ENCODE peak calls at places on chromosome 16, in nine cellular contexts. Z is mammary epithelial cell, U is naive B cell, S is ACHN, D is skeletal muscle cell, K is neural crest cell, P is NCI-H1694 treated with DMSO at 0.1 percent for 48 hours, X is RPMI8226, J is A673. T is an unnamed sample.

GRCh38 chr16:14307623-14308356 is 236.7 kb downstream of the MRTFB start:
- DNase-seq in X (peak), K (no peak), P (no peak), J (no peak), Z (peak), U (no peak), S (peak), D (no peak), T (peak)

GRCh38 chr16:15953929-15954813 is 4.8 kb downstream of the ABCC1 start:
- DNase-seq in S (no peak), J (no peak), P (no peak), K (no peak), D (no peak), X (no peak), U (no peak), Z (no peak), T (no peak)

GRCh38 chr16:84999857-85000480 is 11.4 kb downstream of the ZDHHC7 start:
- DNase-seq in P (no peak), D (no peak), U (no peak), K (no peak), X (no peak), Z (peak), J (no peak), S (no peak), T (no peak)

GRCh38 chr16:56993204-56993603 is 3.8 kb downstream of the NLRC5 start:
- DNase-seq in J (peak), X (no peak), S (no peak), D (no peak), Z (no peak), K (no peak), P (no peak), U (no peak), T (no peak)

GRCh38 chr16:8850279-8850885 is 18.4 kb downstream of the CARHSP1 start:
- DNase-seq in S (peak), K (no peak), J (no peak), X (no peak), D (peak), P (no peak), U (no peak), Z (peak), T (peak)

GRCh38 chr16:86398622-86399021 is 111.7 kb upstream of the FOXF1 start:
- DNase-seq in U (no peak), S (no peak), X (no peak), J (no peak), Z (no peak), D (no peak), K (no peak), P (no peak), T (no peak)

GRCh38 chr16:56424791-56425438 is 430 bp downstream of the AMFR start:
- DNase-seq in Z (no peak), U (peak), P (no peak), X (peak), S (peak), J (peak), K (peak), D (no peak), T (peak)

GRCh38 chr16:8901318-8901861 is 19.2 kb downstream of the LITAFD start:
- DNase-seq in P (no peak), S (no peak), U (no peak), J (no peak), Z (no peak), D (no peak), X (no peak), K (no peak), T (no peak)

GRCh38 chr16:66889622-66890021 is 9.3 kb downstream of the PDP2 start:
- DNase-seq in J (no peak), P (no peak), D (no peak), U (no peak), X (no peak), Z (no peak), K (no peak), S (no peak), T (no peak)

GRCh38 chr16:70395345-70395901 is 43.5 kb downstream of the ST3GAL2 start:
- DNase-seq in J (peak), Z (peak), S (peak), K (peak), P (peak), D (no peak), U (peak), X (peak), T (peak)

GRCh38 chr16:569445-570254 is at the start of gene PIGQ:
- DNase-seq in K (peak), D (no peak), P (peak), U (peak), S (peak), X (peak), Z (peak), J (peak), T (peak)

GRCh38 chr16:2537451-2538379 is at the start of gene PDPK1:
- DNase-seq in D (peak), X (peak), Z (peak), S (peak), U (peak), J (peak), P (peak), K (peak), T (peak)

GRCh38 chr16:82603784-82604411 is 22.9 kb upstream of the CDH13 start:
- DNase-seq in U (no peak), D (peak), X (peak), P (peak), K (peak), J (peak), Z (peak), S (peak), T (peak)

GRCh38 chr16:71817690-71818089 is 9.1 kb upstream of the AP1G1 start:
- DNase-seq in K (no peak), U (no peak), Z (peak), S (no peak), X (peak), J (no peak), P (no peak), D (no peak), T (no peak)

GRCh38 chr16:60645541-60645940 is 1390.7 kb downstream of the CDH8 start:
- DNase-seq in J (no peak), K (no peak), X (no peak), Z (no peak), U (no peak), P (no peak), S (no peak), D (no peak), T (no peak)

GRCh38 chr16:1134776-1135458 is 18.0 kb upstream of the CACNA1H start:
- DNase-seq in X (no peak), D (no peak), Z (no peak), P (no peak), J (no peak), K (no peak), U (no peak), S (no peak), T (no peak)

T was measured in Karpas-422.